ENCODE peak calls at places on chromosome 7, in four cellular contexts. I is BE2C, J is uterus, T is fibroblast of mammary gland. K is an unnamed sample.
A peak's percentile ranks its signal among the peaks of the same experiment; 100 is the strongest.

GRCh38 chr7:29359480-29360093 is 165.0 kb downstream of the CHN2 start:
- DNase-seq in I (no peak), J (no peak), T (no peak), K (no peak)

GRCh38 chr7:100602889-100603696 is 930 bp downstream of the PCOLCE start:
- DNase-seq in I (peak; percentile 97), J (peak; percentile 92), T (peak; percentile 86), K (peak; percentile 73)

GRCh38 chr7:21106296-21106732 is 319.6 kb upstream of the SP8 start:
- DNase-seq in I (no peak), J (no peak), T (no peak), K (no peak)

GRCh38 chr7:149532654-149533053 is 35.0 kb upstream of the ZNF746 start:
- DNase-seq in I (no peak), J (no peak), T (no peak), K (no peak)

GRCh38 chr7:12111461-12112405 is 99.4 kb upstream of the TMEM106B start:
- DNase-seq in I (peak; percentile 91), J (peak; percentile 39), T (peak; percentile 21), K (peak; percentile 14)

GRCh38 chr7:98210513-98211220 is 572 bp upstream of the BHLHA15 start:
- DNase-seq in I (no peak), J (no peak), T (no peak), K (peak; percentile 10)

GRCh38 chr7:117873056-117873932 is at the start of gene CTTNBP2:
- DNase-seq in I (peak; percentile 32), J (peak; percentile 50), T (peak; percentile 41), K (peak; percentile 64)

GRCh38 chr7:42734568-42734967 is 177.3 kb downstream of the C7orf25 start:
- DNase-seq in I (no peak), J (no peak), T (no peak), K (peak; percentile 23)

GRCh38 chr7:155737590-155737989 is 74.7 kb downstream of the SHH start:
- DNase-seq in I (no peak), J (no peak), T (no peak), K (no peak)

GRCh38 chr7:6578114-6579084 is 1.1 kb downstream of the ZDHHC4 start:
- DNase-seq in I (no peak), J (no peak), T (no peak), K (peak; percentile 19)

GRCh38 chr7:142460402-142461117 is 202.7 kb upstream of the PRSS58 start:
- DNase-seq in I (no peak), J (no peak), T (peak; percentile 81), K (peak; percentile 47)

GRCh38 chr7:20450473-20450872 is 119.8 kb downstream of the ITGB8 start:
- DNase-seq in I (no peak), J (no peak), T (no peak), K (no peak)

GRCh38 chr7:73833251-73833919 is 2.6 kb downstream of the CLDN4 start:
- DNase-seq in I (no peak), J (no peak), T (no peak), K (no peak)

GRCh38 chr7:104458875-104459274 is 130.5 kb downstream of the LHFPL3 start:
- DNase-seq in I (no peak), J (no peak), T (no peak), K (no peak)

GRCh38 chr7:82194011-82194410 is 249.6 kb downstream of the CACNA2D1 start:
- DNase-seq in I (no peak), J (no peak), T (peak; percentile 74), K (peak; percentile 52)

GRCh38 chr7:49432245-49432644 is 341.2 kb upstream of the VWC2 start:
- DNase-seq in I (no peak), J (no peak), T (no peak), K (no peak)

GRCh38 chr7:101108961-101109360 is 17.9 kb upstream of the SERPINE1 start:
- DNase-seq in I (no peak), J (no peak), T (no peak), K (no peak)

GRCh38 chr7:140134039-140134438 is 42.7 kb downstream of the KDM7A start:
- DNase-seq in I (no peak), J (no peak), T (no peak), K (no peak)

GRCh38 chr7:104040666-104041065 is 51.2 kb upstream of the RELN start:
- DNase-seq in I (no peak), J (no peak), T (no peak), K (no peak)

GRCh38 chr7:118918556-118918955 is 694.1 kb downstream of the ANKRD7 start:
- DNase-seq in I (no peak), J (no peak), T (peak; percentile 21), K (peak; percentile 25)

GRCh38 chr7:45078199-45078681 is 10.5 kb downstream of the NACAD start:
- DNase-seq in I (no peak), J (no peak), T (no peak), K (no peak)

GRCh38 chr7:82506702-82507101 is 63.1 kb upstream of the CACNA2D1 start:
- DNase-seq in I (peak; percentile 38), J (no peak), T (peak; percentile 70), K (peak; percentile 63)

GRCh38 chr7:155412416-155413253 is 45.3 kb upstream of the EN2 start:
- DNase-seq in I (peak; percentile 69), J (no peak), T (peak; percentile 31), K (peak; percentile 47)

GRCh38 chr7:84393776-84394175 is 199.2 kb upstream of the SEMA3A start:
- DNase-seq in I (no peak), J (no peak), T (peak; percentile 18), K (peak; percentile 24)

GRCh38 chr7:120876922-120877321 is 19.0 kb upstream of the TSPAN12 start:
- DNase-seq in I (no peak), J (no peak), T (no peak), K (no peak)

GRCh38 chr7:54960517-54960916 is 58.3 kb upstream of the EGFR start:
- DNase-seq in I (no peak), J (no peak), T (peak; percentile 74), K (peak; percentile 16)

GRCh38 chr7:112449353-112449752 is 907 bp upstream of the IFRD1 start:
- DNase-seq in I (no peak), J (no peak), T (peak; percentile 49), K (peak; percentile 16)

GRCh38 chr7:47204709-47205108 is 377.2 kb downstream of the TNS3 start:
- DNase-seq in I (no peak), J (no peak), T (no peak), K (no peak)

GRCh38 chr7:128351296-128352123 is 7.8 kb upstream of the RBM28 start:
- DNase-seq in I (peak; percentile 64), J (no peak), T (no peak), K (no peak)

GRCh38 chr7:18866359-18867036 is 250.9 kb downstream of the TWIST1 start:
- DNase-seq in I (peak; percentile 37), J (peak; percentile 71), T (peak; percentile 100), K (peak; percentile 100)

GRCh38 chr7:128352138-128352537 is 8.4 kb upstream of the RBM28 start:
- DNase-seq in I (peak; percentile 17), J (no peak), T (peak; percentile 19), K (peak; percentile 41)

GRCh38 chr7:129774359-129774758 is 162.8 kb downstream of the NRF1 start:
- DNase-seq in I (peak; percentile 55), J (no peak), T (no peak), K (no peak)
- TF ChIP-seq CTCF in I (no peak), J (no peak), T (no peak), K (no peak)

GRCh38 chr7:90690159-90690858 is 94.2 kb downstream of the CDK14 start:
- DNase-seq in I (no peak), J (no peak), T (no peak), K (no peak)
- H3K4me3 ChIP-seq in I (no peak overlapping the region), J (no peak overlapping the region), T (no peak overlapping the region), K (no peak overlapping the region)

DNA sequence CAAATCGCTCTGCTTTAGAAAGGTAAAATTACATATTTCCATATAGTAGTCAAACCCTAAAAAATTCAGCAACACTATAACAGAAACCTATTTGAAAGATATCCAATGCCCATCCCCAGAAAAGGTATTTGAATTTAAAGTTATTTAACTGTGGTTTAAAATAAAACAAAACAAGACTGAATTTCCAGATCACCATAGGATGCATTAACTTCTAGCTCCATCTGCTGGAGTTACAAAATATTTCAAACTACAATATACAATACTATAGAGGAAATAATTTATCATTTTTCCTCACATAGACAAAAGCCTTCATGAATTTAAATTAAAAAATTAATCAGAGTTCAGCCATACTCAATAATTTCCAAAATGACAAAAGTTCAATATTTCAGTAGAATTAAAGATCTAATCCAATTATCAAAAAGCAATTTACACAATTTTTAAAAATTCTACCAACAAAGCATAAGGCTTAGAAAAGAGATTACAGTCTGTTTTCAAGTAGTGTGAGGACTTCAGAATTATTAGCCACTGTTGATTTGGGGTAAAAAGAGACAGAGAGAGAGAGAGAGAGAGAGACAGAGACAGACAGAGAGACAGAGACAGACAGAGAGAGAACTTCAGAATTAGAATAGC is 75.9 kb downstream of the LMBR1 start:
- DNase-seq in I (no peak), J (no peak), T (peak; percentile 39), K (peak; percentile 61)
- TF ChIP-seq CTCF in I (peak; percentile 55), J (no peak), T (peak; percentile 52), K (peak; percentile 55)

DNA sequence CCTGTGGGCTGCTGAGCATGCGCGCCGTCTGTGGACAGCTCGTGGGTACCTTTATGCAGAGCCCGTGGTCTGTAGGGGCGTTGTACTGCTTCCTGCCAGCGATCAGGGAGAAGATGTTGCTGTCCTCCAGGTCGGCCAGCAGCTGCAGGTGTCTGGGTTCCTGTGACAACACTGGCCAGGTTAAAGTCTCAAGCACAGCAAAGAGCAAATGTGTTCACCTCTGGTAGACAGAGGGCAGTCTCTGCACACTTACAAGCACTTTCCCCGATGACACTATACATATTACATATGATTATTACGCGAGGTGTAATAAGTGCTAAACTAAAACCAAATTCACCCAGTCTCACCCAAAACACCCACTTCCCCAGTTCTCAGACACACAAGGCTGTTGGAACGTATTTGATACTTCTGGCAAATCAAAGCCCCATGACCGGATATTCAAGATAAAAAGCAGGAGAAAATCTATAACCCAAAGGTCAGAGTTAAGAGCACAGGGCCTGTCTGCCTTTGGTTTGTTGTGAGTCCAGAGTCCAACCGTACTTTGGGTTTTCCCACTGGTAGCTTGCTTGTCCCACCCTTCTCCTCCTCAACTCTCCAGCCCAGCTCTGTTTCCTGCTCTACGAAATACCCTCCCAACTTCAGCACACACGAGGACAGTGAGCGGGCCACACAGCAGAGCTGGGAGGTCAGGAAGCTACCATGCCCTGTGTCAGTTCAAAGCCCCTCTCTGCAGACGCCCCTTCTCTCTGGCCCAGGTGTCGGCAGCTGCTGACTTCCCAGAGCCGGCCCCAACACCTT is 49.7 kb upstream of the DDC start:
- DNase-seq in I (no peak), J (no peak), T (peak; percentile 16), K (no peak)
- H3K4me3 ChIP-seq in I (no peak overlapping the region), J (no peak overlapping the region), T (no peak overlapping the region), K (no peak overlapping the region)

DNA sequence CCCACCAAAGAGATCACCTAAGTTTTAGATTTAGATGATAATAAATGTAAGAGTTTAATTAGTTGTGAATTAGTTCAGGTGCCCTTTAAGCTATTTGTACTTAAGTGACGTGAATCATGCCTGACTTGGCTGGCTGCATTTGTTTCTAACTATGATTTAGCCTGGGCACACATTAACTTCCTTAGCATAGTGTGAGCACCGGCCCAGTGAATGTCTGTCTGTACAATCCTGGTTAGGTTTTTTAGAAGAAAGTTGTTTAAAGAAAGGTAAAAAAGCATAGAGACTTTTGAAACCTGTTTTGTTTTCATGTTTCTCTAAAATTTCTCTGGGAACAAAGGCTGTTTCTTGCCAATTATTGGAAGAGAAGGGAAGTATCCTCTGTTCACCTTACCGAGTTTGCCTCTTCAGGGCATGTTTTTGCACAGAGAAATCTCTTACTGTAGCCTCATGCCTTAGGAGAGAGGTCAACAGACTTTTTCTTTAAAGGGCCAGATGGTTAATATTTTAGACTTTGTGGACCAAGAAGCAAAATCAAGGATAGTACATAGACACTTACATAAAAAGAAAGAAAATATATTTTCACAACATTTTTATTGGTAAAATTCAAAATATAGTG is 42.9 kb upstream of the MET start:
- DNase-seq in I (no peak), J (no peak), T (peak; percentile 47), K (peak; percentile 50)
- TF ChIP-seq CTCF in I (no peak), J (no peak), T (no peak), K (no peak)

K was measured in choroid plexus epithelial cell.